ENCODE peak calls at places on chromosome 14, in eight cellular contexts. M is GM12865, P is retinal pigment epithelial cell, C is AG04450, E is upper lobe of right lung, F is IMR-90, Q is astrocyte, W is colonic mucosa. Y is an unnamed sample.

GRCh38 chr14:70934502-70935134 is 27.4 kb downstream of the PCNX1 start:
- DNase-seq in P (no peak), M (peak), F (peak), W (no peak), Q (peak), C (peak), E (no peak), Y (no peak)

GRCh38 chr14:101791919-101792572 is 30.5 kb downstream of the PPP2R5C start:
- DNase-seq in C (peak), Q (peak), E (no peak), P (peak), M (peak), W (no peak), F (peak), Y (no peak)

GRCh38 chr14:91985521-91986255 is 38.2 kb upstream of the FBLN5 start:
- DNase-seq in P (no peak), Q (peak), M (no peak), C (no peak), W (no peak), E (no peak), F (peak), Y (no peak)

GRCh38 chr14:34030864-34031263 is 80.0 kb upstream of the EGLN3 start:
- DNase-seq in W (peak), M (no peak), P (no peak), Q (peak), C (peak), E (no peak), F (peak), Y (no peak)

GRCh38 chr14:49549881-49550280 is 36.3 kb downstream of the RPS29 start:
- DNase-seq in M (no peak), W (no peak), Q (peak), F (peak), C (no peak), P (no peak), E (no peak), Y (no peak)

GRCh38 chr14:78959674-78960264 is 789.6 kb downstream of the NRXN3 start:
- DNase-seq in Q (peak), W (peak), E (peak), C (peak), P (no peak), F (peak), M (peak), Y (no peak)

GRCh38 chr14:66405158-66405557 is 81.0 kb upstream of the CCDC196 start:
- DNase-seq in E (no peak), M (no peak), Q (peak), W (no peak), P (no peak), F (peak), C (no peak), Y (no peak)

GRCh38 chr14:70735043-70735442 is 74.3 kb downstream of the MAP3K9 start:
- DNase-seq in E (no peak), M (no peak), C (no peak), F (no peak), P (no peak), Q (no peak), W (no peak), Y (no peak)

GRCh38 chr14:68384335-68384734 is 408.5 kb downstream of the ZFP36L1 start:
- DNase-seq in E (no peak), F (no peak), P (no peak), C (no peak), Q (no peak), W (no peak), M (no peak), Y (no peak)

GRCh38 chr14:85416771-85417170 is 113.2 kb upstream of the FLRT2 start:
- DNase-seq in C (peak), Q (peak), W (no peak), F (peak), P (peak), E (no peak), M (no peak), Y (no peak)

GRCh38 chr14:102848830-102849521 is 71.7 kb downstream of the TRAF3 start:
- DNase-seq in F (no peak), E (no peak), W (peak), M (no peak), Q (peak), C (no peak), P (no peak), Y (no peak)

GRCh38 chr14:56414231-56414630 is 165.4 kb upstream of the TMEM260 start:
- DNase-seq in C (no peak), F (no peak), E (no peak), M (no peak), Q (no peak), P (no peak), W (no peak), Y (no peak)

GRCh38 chr14:42736408-42736807 is 1129.7 kb downstream of the LRFN5 start:
- DNase-seq in C (no peak), Q (no peak), P (no peak), W (no peak), E (no peak), F (no peak), M (no peak), Y (no peak)

GRCh38 chr14:99200654-99201005 is 71.4 kb downstream of the BCL11B start:
- DNase-seq in E (no peak), Q (no peak), C (no peak), W (no peak), F (no peak), M (no peak), P (no peak), Y (no peak)

GRCh38 chr14:77139022-77139421 is 2.6 kb downstream of the ZDHHC22 start:
- DNase-seq in M (no peak), W (no peak), C (no peak), Q (no peak), E (peak), F (no peak), P (no peak), Y (no peak)

GRCh38 chr14:101496779-101497420 is 64.4 kb upstream of the DIO3 start:
- DNase-seq in E (peak), F (no peak), W (no peak), C (no peak), Q (no peak), P (no peak), M (no peak), Y (peak)

GRCh38 chr14:62796431-62796830 is 248.8 kb downstream of the KCNH5 start:
- DNase-seq in F (no peak), E (no peak), Q (no peak), C (no peak), P (no peak), M (no peak), W (no peak), Y (no peak)

GRCh38 chr14:77212933-77213656 is 31.5 kb downstream of the TMEM63C start:
- DNase-seq in C (no peak), Q (no peak), W (peak), F (no peak), E (peak), M (peak), P (peak), Y (no peak)

GRCh38 chr14:97402279-97402678 is 605.1 kb downstream of the VRK1 start:
- DNase-seq in E (no peak), Q (no peak), C (no peak), W (peak), P (no peak), F (no peak), M (no peak), Y (no peak)

GRCh38 chr14:82251434-82251833 is 717.8 kb upstream of the SEL1L start:
- DNase-seq in M (no peak), W (no peak), Q (no peak), E (no peak), P (no peak), F (no peak), C (no peak), Y (no peak)

GRCh38 chr14:32561520-32561919 is 232.4 kb downstream of the AKAP6 start:
- DNase-seq in F (peak), Q (peak), P (peak), E (no peak), W (no peak), M (no peak), C (no peak), Y (no peak)

GRCh38 chr14:103880334-103880985 is 33.1 kb upstream of the PPP1R13B start:
- DNase-seq in E (peak), M (no peak), F (peak), W (peak), Q (peak), C (no peak), P (no peak), Y (peak)

GRCh38 chr14:51188566-51189185 is 51.4 kb upstream of the TMX1 start:
- DNase-seq in C (no peak), M (no peak), F (no peak), W (no peak), Q (peak), E (no peak), P (no peak), Y (no peak)

GRCh38 chr14:77256694-77257093 is 14.3 kb downstream of the NGB start:
- DNase-seq in Q (no peak), F (no peak), M (no peak), E (no peak), W (no peak), P (no peak), C (no peak), Y (no peak)

GRCh38 chr14:99229654-99230215 is 42.3 kb downstream of the BCL11B start:
- DNase-seq in E (no peak), W (no peak), Q (peak), F (no peak), M (no peak), P (no peak), C (no peak), Y (no peak)

GRCh38 chr14:91177073-91177796 is 63.4 kb downstream of the DGLUCY start:
- DNase-seq in C (no peak), W (peak), P (peak), M (peak), F (peak), E (no peak), Q (peak), Y (no peak)

GRCh38 chr14:50001146-50001998 is 108.5 kb downstream of the ARF6 start:
- DNase-seq in M (peak), C (no peak), Q (peak), F (peak), E (peak), W (peak), P (peak), Y (no peak)

GRCh38 chr14:70525691-70526090 is 9.1 kb downstream of the ADAM20 start:
- DNase-seq in P (no peak), F (no peak), C (no peak), W (no peak), E (no peak), M (no peak), Q (no peak), Y (no peak)

GRCh38 chr14:68896132-68896531 is 83.0 kb downstream of the ACTN1 start:
- DNase-seq in W (no peak), M (peak), F (no peak), P (no peak), C (no peak), E (no peak), Q (no peak), Y (peak)

GRCh38 chr14:96363751-96364336 is 518 bp downstream of the GSKIP start:
- DNase-seq in W (peak), E (peak), Q (peak), M (peak), C (no peak), P (peak), F (peak), Y (no peak)

GRCh38 chr14:96098309-96098998 is 59.3 kb downstream of the C14orf132 start:
- DNase-seq in C (peak), E (peak), M (peak), P (peak), F (peak), Q (no peak), W (peak), Y (peak)

GRCh38 chr14:104196461-104197180 is 58.2 kb downstream of the KIF26A start:
- DNase-seq in W (no peak), C (no peak), P (no peak), E (no peak), Q (no peak), F (no peak), M (peak), Y (no peak)

GRCh38 chr14:50967719-50968266 is 23.5 kb upstream of the PYGL start:
- DNase-seq in M (no peak), F (no peak), P (no peak), Q (no peak), C (no peak), E (no peak), W (no peak), Y (no peak)

GRCh38 chr14:82192387-82192786 is 658.7 kb upstream of the SEL1L start:
- DNase-seq in M (no peak), P (no peak), W (no peak), C (no peak), Q (no peak), E (no peak), F (no peak), Y (no peak)

GRCh38 chr14:33475623-33476022 is 475.3 kb downstream of the EGLN3 start:
- DNase-seq in E (no peak), C (no peak), W (peak), Q (no peak), P (no peak), M (peak), F (no peak), Y (no peak)

GRCh38 chr14:65639216-65639615 is 226.7 kb downstream of the FUT8 start:
- DNase-seq in F (peak), C (no peak), Q (peak), W (no peak), E (no peak), P (no peak), M (no peak), Y (no peak)

DNA sequence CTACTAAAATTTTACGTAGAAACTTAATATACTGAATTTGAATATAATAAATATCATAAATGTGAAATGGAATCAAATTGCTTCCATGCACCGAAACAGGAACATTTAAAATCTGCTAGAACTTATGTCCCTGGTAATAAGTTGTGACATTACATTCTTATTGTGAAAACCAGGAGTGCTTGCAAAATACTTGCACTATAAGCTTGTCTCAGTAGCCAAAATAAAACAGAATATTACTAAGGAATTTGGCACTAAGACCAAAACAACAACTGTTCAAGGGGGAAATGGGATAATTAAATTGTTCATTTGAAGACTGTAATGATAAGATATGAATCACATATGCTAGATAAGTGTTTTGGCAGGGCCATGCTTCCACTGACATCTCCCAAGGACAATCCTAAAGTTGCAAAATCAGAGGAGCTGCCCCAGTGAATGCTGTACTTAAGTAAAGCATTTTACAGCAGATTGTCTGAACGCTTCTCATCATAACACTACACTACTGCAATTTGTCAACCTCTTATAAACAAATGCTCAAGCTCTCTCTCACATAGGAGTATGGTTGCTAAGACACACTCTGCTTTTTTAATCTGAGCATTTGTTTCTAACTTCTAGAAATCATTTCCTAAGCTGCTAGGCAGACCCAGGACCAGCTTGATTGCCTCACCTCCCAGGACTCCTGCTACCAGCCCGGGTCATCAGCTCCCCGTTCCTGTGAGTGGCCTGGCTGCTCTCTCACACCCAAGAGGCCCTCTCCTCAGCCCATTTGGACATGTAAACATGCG is 191.4 kb downstream of the PAX9 start:
- DNase-seq in M (no peak), F (no peak), W (no peak), P (no peak), Q (peak), C (no peak), E (no peak), Y (no peak)
- TF ChIP-seq CTCF in M (no peak), F (no peak), W (no peak), P (no peak), Q (no peak), C (no peak), E (no peak), Y (no peak)

DNA sequence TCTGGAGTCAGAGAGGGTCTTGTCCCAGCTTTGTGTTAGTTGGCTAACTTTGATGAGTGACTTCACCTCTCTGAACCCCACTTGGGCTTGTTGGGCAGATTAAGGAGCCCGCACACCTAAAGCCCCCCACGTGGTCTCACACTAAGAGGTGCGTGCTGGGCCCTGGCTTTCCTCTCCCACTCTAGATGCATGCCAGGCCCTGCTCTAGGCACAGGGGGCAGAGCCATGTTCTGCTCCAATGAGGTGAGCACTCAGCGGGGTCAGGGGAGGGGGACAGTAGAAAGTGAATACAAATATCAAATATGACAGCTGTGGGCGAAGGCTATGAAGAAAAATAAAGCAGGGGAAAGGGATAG is 119.0 kb downstream of the GCH1 start:
- DNase-seq in F (no peak), Q (no peak), E (no peak), M (no peak), C (no peak), W (no peak), P (no peak), Y (no peak)
- H3K4me3 ChIP-seq in F (no peak), Q (no peak), E (no peak), M (no peak), C (no peak), W (no peak), P (no peak), Y (no peak)

GRCh38 chr14:105379946-105380345 is 18.4 kb upstream of the TEX22 start:
- DNase-seq in P (no peak), E (no peak), F (no peak), C (no peak), M (no peak), W (no peak), Q (no peak), Y (no peak)

GRCh38 chr14:105378873-105379685 is 19.3 kb upstream of the TEX22 start:
- DNase-seq in M (no peak), C (no peak), W (no peak), F (no peak), E (no peak), P (no peak), Q (no peak), Y (no peak)

GRCh38 chr14:105377555-105378182 is 20.7 kb upstream of the TEX22 start:
- DNase-seq in W (no peak), Q (no peak), C (no peak), P (no peak), E (no peak), M (no peak), F (no peak), Y (no peak)

GRCh38 chr14:105376521-105377440 is 21.6 kb upstream of the TEX22 start:
- DNase-seq in F (no peak), E (no peak), C (no peak), Q (no peak), M (no peak), P (no peak), W (no peak), Y (no peak)

GRCh38 chr14:105378199-105378598 is 20.1 kb upstream of the TEX22 start:
- DNase-seq in E (no peak), W (no peak), Q (no peak), M (no peak), C (no peak), F (no peak), P (no peak), Y (no peak)
- TF ChIP-seq CTCF in E (no peak), W (no peak), Q (no peak), M (no peak), C (no peak), F (no peak), P (no peak), Y (no peak)

GRCh38 chr14:93953739-93954515 is 22.4 kb downstream of the ASB2 start:
- DNase-seq in Q (no peak), W (no peak), M (no peak), P (no peak), E (no peak), C (no peak), F (no peak), Y (no peak)

GRCh38 chr14:93951798-93952540 is 24.4 kb downstream of the ASB2 start:
- DNase-seq in F (peak), P (no peak), E (no peak), C (no peak), W (no peak), M (no peak), Q (peak), Y (no peak)

GRCh38 chr14:93954516-93954830 is 21.9 kb downstream of the ASB2 start:
- DNase-seq in C (no peak), E (no peak), M (no peak), W (no peak), F (no peak), Q (no peak), P (no peak), Y (no peak)

GRCh38 chr14:93952829-93953228 is 23.5 kb downstream of the ASB2 start:
- DNase-seq in M (no peak), F (no peak), W (no peak), C (no peak), Q (no peak), E (no peak), P (no peak), Y (no peak)

DNA sequence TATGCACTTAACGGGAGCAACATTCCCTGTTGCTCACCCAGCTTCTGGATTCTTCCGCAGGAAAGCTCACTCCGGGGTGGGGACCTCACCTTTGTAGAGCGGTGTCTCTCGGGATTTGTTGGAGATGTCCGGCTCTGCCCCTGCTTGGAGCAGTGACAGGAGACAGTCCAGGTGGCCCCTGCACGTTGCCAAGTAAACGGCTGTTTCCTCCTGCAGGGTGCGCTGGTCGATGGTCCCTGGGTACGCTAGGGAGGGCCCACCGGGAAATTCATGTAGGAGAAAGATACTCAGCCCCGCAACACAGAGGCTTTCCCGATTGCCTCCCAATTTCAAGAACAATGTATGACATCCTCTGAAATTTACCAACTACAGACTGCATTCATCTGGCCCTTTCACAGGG is 23.1 kb downstream of the ASB2 start:
- DNase-seq in W (no peak), Q (no peak), M (no peak), E (no peak), F (no peak), P (no peak), C (no peak), Y (no peak)
- H3K4me3 ChIP-seq in W (no peak), Q (no peak), M (no peak), E (no peak), F (no peak), P (no peak), C (no peak), Y (no peak)

DNA sequence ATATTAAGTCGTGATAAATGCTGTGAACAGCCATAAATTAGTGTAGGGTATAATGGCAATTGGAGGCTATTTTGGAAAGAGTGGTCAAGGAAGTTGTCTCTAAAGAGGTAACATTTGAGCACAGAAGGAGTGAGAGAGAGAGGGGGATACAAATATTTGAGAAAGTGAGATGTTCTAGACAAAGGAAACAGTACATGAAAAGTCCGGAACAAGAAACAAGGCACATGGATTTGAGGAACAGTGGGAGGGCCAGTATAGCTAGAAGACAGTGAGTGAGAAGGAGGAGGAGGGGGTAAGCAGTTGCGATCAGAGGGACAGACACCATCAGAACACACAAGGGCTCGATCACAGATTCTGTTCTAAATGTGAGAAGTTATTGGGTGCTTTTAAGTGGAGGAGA is 20.1 kb upstream of the RNASE12 start:
- DNase-seq in Q (no peak), W (no peak), E (no peak), M (no peak), C (no peak), P (no peak), F (no peak), Y (no peak)
- TF ChIP-seq CTCF in Q (no peak), W (no peak), E (no peak), M (no peak), C (no peak), P (no peak), F (no peak), Y (no peak)

GRCh38 chr14:100495917-100496316 is 91.3 kb downstream of the BEGAIN start:
- DNase-seq in C (no peak), M (no peak), F (no peak), W (no peak), Q (no peak), P (no peak), E (no peak), Y (no peak)
- H3K4me3 ChIP-seq in C (no peak), M (no peak), F (no peak), W (no peak), Q (no peak), P (no peak), E (no peak), Y (no peak)